ENCODE peak calls at places on chromosome 17, in eight cellular contexts. One of them, this sample, is unnamed.

GRCh38 chr17:81959362-81960129 is 1.4 kb downstream of the NOTUM start:
- DNase-seq in nephron progenitor cell: peak
- DNase-seq in NCI-H1694 treated with DMSO at 0.1 percent for 48 hours: peak
- DNase-seq in testis: peak
- DNase-seq in AML-193: peak
- DNase-seq in activated gamma-delta T cell treated with Interleukin-2 at 50 U/mL for 16 hours: peak
- DNase-seq in uterus: peak
- DNase-seq in germinal center: peak
- DNase-seq in this sample: no peak

GRCh38 chr17:57861000-57861736 is 11.3 kb upstream of the MRPS23 start:
- DNase-seq in AML-193: peak
- DNase-seq in activated gamma-delta T cell treated with Interleukin-2 at 50 U/mL for 16 hours: peak
- DNase-seq in nephron progenitor cell: peak
- DNase-seq in uterus: no peak
- DNase-seq in germinal center: peak
- DNase-seq in testis: peak
- DNase-seq in NCI-H1694 treated with DMSO at 0.1 percent for 48 hours: peak
- DNase-seq in this sample: peak

GRCh38 chr17:63701477-63702222 is 1.7 kb upstream of the LIMD2 start:
- DNase-seq in activated gamma-delta T cell treated with Interleukin-2 at 50 U/mL for 16 hours: peak
- DNase-seq in uterus: no peak
- DNase-seq in AML-193: peak
- DNase-seq in NCI-H1694 treated with DMSO at 0.1 percent for 48 hours: no peak
- DNase-seq in testis: peak
- DNase-seq in germinal center: peak
- DNase-seq in nephron progenitor cell: no peak
- DNase-seq in this sample: no peak

GRCh38 chr17:21549107-21549687 is 143.1 kb upstream of the KCNJ18 start:
- DNase-seq in NCI-H1694 treated with DMSO at 0.1 percent for 48 hours: no peak
- DNase-seq in germinal center: no peak
- DNase-seq in uterus: no peak
- DNase-seq in nephron progenitor cell: no peak
- DNase-seq in activated gamma-delta T cell treated with Interleukin-2 at 50 U/mL for 16 hours: no peak
- DNase-seq in testis: no peak
- DNase-seq in AML-193: no peak
- DNase-seq in this sample: no peak

GRCh38 chr17:56083475-56083874 is 69.8 kb upstream of the ANKFN1 start:
- DNase-seq in testis: no peak
- DNase-seq in activated gamma-delta T cell treated with Interleukin-2 at 50 U/mL for 16 hours: no peak
- DNase-seq in germinal center: no peak
- DNase-seq in NCI-H1694 treated with DMSO at 0.1 percent for 48 hours: no peak
- DNase-seq in AML-193: no peak
- DNase-seq in nephron progenitor cell: no peak
- DNase-seq in uterus: no peak
- DNase-seq in this sample: no peak

GRCh38 chr17:76995352-76996105 is 127.3 kb downstream of the MGAT5B start:
- DNase-seq in AML-193: no peak
- DNase-seq in testis: no peak
- DNase-seq in germinal center: no peak
- DNase-seq in uterus: no peak
- DNase-seq in activated gamma-delta T cell treated with Interleukin-2 at 50 U/mL for 16 hours: no peak
- DNase-seq in nephron progenitor cell: no peak
- DNase-seq in NCI-H1694 treated with DMSO at 0.1 percent for 48 hours: no peak
- DNase-seq in this sample: no peak

GRCh38 chr17:3738562-3739295 is 15.0 kb downstream of the HASPIN start:
- DNase-seq in uterus: no peak
- DNase-seq in nephron progenitor cell: peak
- DNase-seq in activated gamma-delta T cell treated with Interleukin-2 at 50 U/mL for 16 hours: peak
- DNase-seq in germinal center: peak
- DNase-seq in NCI-H1694 treated with DMSO at 0.1 percent for 48 hours: no peak
- DNase-seq in AML-193: no peak
- DNase-seq in testis: peak
- DNase-seq in this sample: no peak

GRCh38 chr17:77363821-77364361 is 223.1 kb downstream of the SEC14L1 start:
- DNase-seq in germinal center: no peak
- DNase-seq in activated gamma-delta T cell treated with Interleukin-2 at 50 U/mL for 16 hours: no peak
- DNase-seq in AML-193: no peak
- DNase-seq in testis: peak
- DNase-seq in NCI-H1694 treated with DMSO at 0.1 percent for 48 hours: no peak
- DNase-seq in nephron progenitor cell: no peak
- DNase-seq in uterus: peak
- DNase-seq in this sample: no peak

GRCh38 chr17:63309021-63309420 is 137.1 kb downstream of the CYB561 start:
- DNase-seq in NCI-H1694 treated with DMSO at 0.1 percent for 48 hours: no peak
- DNase-seq in germinal center: no peak
- DNase-seq in testis: no peak
- DNase-seq in nephron progenitor cell: no peak
- DNase-seq in uterus: no peak
- DNase-seq in activated gamma-delta T cell treated with Interleukin-2 at 50 U/mL for 16 hours: no peak
- DNase-seq in AML-193: no peak
- DNase-seq in this sample: no peak

GRCh38 chr17:76657505-76658386 is 14.2 kb upstream of the ST6GALNAC1 start:
- DNase-seq in nephron progenitor cell: no peak
- DNase-seq in activated gamma-delta T cell treated with Interleukin-2 at 50 U/mL for 16 hours: no peak
- DNase-seq in NCI-H1694 treated with DMSO at 0.1 percent for 48 hours: no peak
- DNase-seq in uterus: no peak
- DNase-seq in AML-193: no peak
- DNase-seq in testis: no peak
- DNase-seq in germinal center: no peak
- DNase-seq in this sample: no peak

GRCh38 chr17:58918072-58918471 is 162.4 kb downstream of the PPM1E start:
- DNase-seq in germinal center: no peak
- DNase-seq in NCI-H1694 treated with DMSO at 0.1 percent for 48 hours: no peak
- DNase-seq in activated gamma-delta T cell treated with Interleukin-2 at 50 U/mL for 16 hours: no peak
- DNase-seq in uterus: no peak
- DNase-seq in testis: no peak
- DNase-seq in AML-193: no peak
- DNase-seq in nephron progenitor cell: no peak
- DNase-seq in this sample: no peak

GRCh38 chr17:16952401-16952800 is 19.5 kb downstream of the TNFRSF13B start:
- DNase-seq in germinal center: no peak
- DNase-seq in activated gamma-delta T cell treated with Interleukin-2 at 50 U/mL for 16 hours: no peak
- DNase-seq in uterus: no peak
- DNase-seq in AML-193: no peak
- DNase-seq in NCI-H1694 treated with DMSO at 0.1 percent for 48 hours: no peak
- DNase-seq in nephron progenitor cell: no peak
- DNase-seq in testis: peak
- DNase-seq in this sample: no peak

GRCh38 chr17:45096141-45096540 is 35.0 kb downstream of the NMT1 start:
- DNase-seq in testis: no peak
- DNase-seq in germinal center: peak
- DNase-seq in nephron progenitor cell: no peak
- DNase-seq in AML-193: peak
- DNase-seq in NCI-H1694 treated with DMSO at 0.1 percent for 48 hours: peak
- DNase-seq in activated gamma-delta T cell treated with Interleukin-2 at 50 U/mL for 16 hours: no peak
- DNase-seq in uterus: no peak
- DNase-seq in this sample: peak

GRCh38 chr17:58680038-58680369 is 11.8 kb downstream of the TEX14 start:
- DNase-seq in germinal center: no peak
- DNase-seq in activated gamma-delta T cell treated with Interleukin-2 at 50 U/mL for 16 hours: no peak
- DNase-seq in AML-193: no peak
- DNase-seq in uterus: no peak
- DNase-seq in NCI-H1694 treated with DMSO at 0.1 percent for 48 hours: no peak
- DNase-seq in nephron progenitor cell: no peak
- DNase-seq in testis: no peak
- DNase-seq in this sample: no peak

GRCh38 chr17:81832608-81833159 is 407 bp downstream of the MCRIP1 start:
- DNase-seq in uterus: no peak
- DNase-seq in NCI-H1694 treated with DMSO at 0.1 percent for 48 hours: no peak
- DNase-seq in testis: peak
- DNase-seq in activated gamma-delta T cell treated with Interleukin-2 at 50 U/mL for 16 hours: peak
- DNase-seq in germinal center: no peak
- DNase-seq in nephron progenitor cell: no peak
- DNase-seq in AML-193: no peak
- DNase-seq in this sample: no peak

GRCh38 chr17:17792551-17793377 is 44.0 kb downstream of the SREBF1 start:
- DNase-seq in nephron progenitor cell: no peak
- DNase-seq in germinal center: no peak
- DNase-seq in testis: peak
- DNase-seq in AML-193: no peak
- DNase-seq in uterus: peak
- DNase-seq in activated gamma-delta T cell treated with Interleukin-2 at 50 U/mL for 16 hours: peak
- DNase-seq in NCI-H1694 treated with DMSO at 0.1 percent for 48 hours: peak
- DNase-seq in this sample: no peak

GRCh38 chr17:76935331-76935730 is 67.1 kb downstream of the MGAT5B start:
- DNase-seq in uterus: no peak
- DNase-seq in AML-193: no peak
- DNase-seq in activated gamma-delta T cell treated with Interleukin-2 at 50 U/mL for 16 hours: no peak
- DNase-seq in nephron progenitor cell: no peak
- DNase-seq in testis: no peak
- DNase-seq in NCI-H1694 treated with DMSO at 0.1 percent for 48 hours: no peak
- DNase-seq in germinal center: no peak
- DNase-seq in this sample: no peak

GRCh38 chr17:17325228-17325627 is 22.1 kb downstream of the NT5M start:
- DNase-seq in NCI-H1694 treated with DMSO at 0.1 percent for 48 hours: no peak
- DNase-seq in AML-193: no peak
- DNase-seq in germinal center: no peak
- DNase-seq in activated gamma-delta T cell treated with Interleukin-2 at 50 U/mL for 16 hours: no peak
- DNase-seq in nephron progenitor cell: no peak
- DNase-seq in testis: no peak
- DNase-seq in uterus: no peak
- DNase-seq in this sample: no peak

GRCh38 chr17:73646409-73647305 is 2.4 kb upstream of the SDK2 start:
- DNase-seq in germinal center: peak
- DNase-seq in activated gamma-delta T cell treated with Interleukin-2 at 50 U/mL for 16 hours: peak
- DNase-seq in nephron progenitor cell: peak
- DNase-seq in testis: no peak
- DNase-seq in AML-193: peak
- DNase-seq in NCI-H1694 treated with DMSO at 0.1 percent for 48 hours: peak
- DNase-seq in uterus: no peak
- DNase-seq in this sample: no peak

GRCh38 chr17:66673668-66674276 is 161.1 kb upstream of the CACNG5 start:
- DNase-seq in testis: peak
- DNase-seq in germinal center: peak
- DNase-seq in uterus: peak
- DNase-seq in AML-193: no peak
- DNase-seq in NCI-H1694 treated with DMSO at 0.1 percent for 48 hours: no peak
- DNase-seq in activated gamma-delta T cell treated with Interleukin-2 at 50 U/mL for 16 hours: peak
- DNase-seq in nephron progenitor cell: peak
- DNase-seq in this sample: peak

GRCh38 chr17:55302407-55302787 is 37.6 kb downstream of the HLF start:
- DNase-seq in uterus: no peak
- DNase-seq in NCI-H1694 treated with DMSO at 0.1 percent for 48 hours: no peak
- DNase-seq in activated gamma-delta T cell treated with Interleukin-2 at 50 U/mL for 16 hours: no peak
- DNase-seq in AML-193: no peak
- DNase-seq in nephron progenitor cell: no peak
- DNase-seq in testis: no peak
- DNase-seq in germinal center: no peak
- DNase-seq in this sample: no peak

GRCh38 chr17:55720917-55721836 is 1.5 kb downstream of the TMEM100 start:
- DNase-seq in NCI-H1694 treated with DMSO at 0.1 percent for 48 hours: no peak
- DNase-seq in activated gamma-delta T cell treated with Interleukin-2 at 50 U/mL for 16 hours: no peak
- DNase-seq in AML-193: no peak
- DNase-seq in germinal center: no peak
- DNase-seq in uterus: no peak
- DNase-seq in testis: no peak
- DNase-seq in nephron progenitor cell: no peak
- DNase-seq in this sample: no peak

GRCh38 chr17:65556014-65556909 is 5.2 kb downstream of the AXIN2 start:
- DNase-seq in AML-193: peak
- DNase-seq in germinal center: peak
- DNase-seq in NCI-H1694 treated with DMSO at 0.1 percent for 48 hours: peak
- DNase-seq in nephron progenitor cell: peak
- DNase-seq in testis: peak
- DNase-seq in uterus: peak
- DNase-seq in activated gamma-delta T cell treated with Interleukin-2 at 50 U/mL for 16 hours: peak
- DNase-seq in this sample: peak

GRCh38 chr17:81652901-81653771 is 3.2 kb downstream of the PDE6G start:
- DNase-seq in NCI-H1694 treated with DMSO at 0.1 percent for 48 hours: no peak
- DNase-seq in testis: no peak
- DNase-seq in nephron progenitor cell: peak
- DNase-seq in activated gamma-delta T cell treated with Interleukin-2 at 50 U/mL for 16 hours: peak
- DNase-seq in germinal center: no peak
- DNase-seq in AML-193: no peak
- DNase-seq in uterus: no peak
- DNase-seq in this sample: no peak

GRCh38 chr17:4545217-4545951 is 9.8 kb downstream of the MYBBP1A start:
- DNase-seq in germinal center: no peak
- DNase-seq in AML-193: no peak
- DNase-seq in testis: no peak
- DNase-seq in nephron progenitor cell: no peak
- DNase-seq in activated gamma-delta T cell treated with Interleukin-2 at 50 U/mL for 16 hours: no peak
- DNase-seq in uterus: no peak
- DNase-seq in NCI-H1694 treated with DMSO at 0.1 percent for 48 hours: no peak
- DNase-seq in this sample: no peak

GRCh38 chr17:9120471-9120870 is 99.2 kb downstream of the NTN1 start:
- DNase-seq in NCI-H1694 treated with DMSO at 0.1 percent for 48 hours: peak
- DNase-seq in germinal center: peak
- DNase-seq in AML-193: no peak
- DNase-seq in testis: peak
- DNase-seq in uterus: no peak
- DNase-seq in nephron progenitor cell: peak
- DNase-seq in activated gamma-delta T cell treated with Interleukin-2 at 50 U/mL for 16 hours: no peak
- DNase-seq in this sample: no peak

GRCh38 chr17:1779571-1780074 is 17.8 kb downstream of the SERPINF1 start:
- DNase-seq in germinal center: no peak
- DNase-seq in activated gamma-delta T cell treated with Interleukin-2 at 50 U/mL for 16 hours: no peak
- DNase-seq in NCI-H1694 treated with DMSO at 0.1 percent for 48 hours: peak
- DNase-seq in testis: peak
- DNase-seq in nephron progenitor cell: no peak
- DNase-seq in AML-193: no peak
- DNase-seq in uterus: peak
- DNase-seq in this sample: peak

GRCh38 chr17:8463089-8463488 is 27.4 kb downstream of the NDEL1 start:
- DNase-seq in germinal center: no peak
- DNase-seq in testis: no peak
- DNase-seq in uterus: no peak
- DNase-seq in NCI-H1694 treated with DMSO at 0.1 percent for 48 hours: no peak
- DNase-seq in nephron progenitor cell: no peak
- DNase-seq in AML-193: no peak
- DNase-seq in activated gamma-delta T cell treated with Interleukin-2 at 50 U/mL for 16 hours: no peak
- DNase-seq in this sample: no peak

GRCh38 chr17:81601525-81602120 is 35.3 kb downstream of the NPLOC4 start:
- DNase-seq in activated gamma-delta T cell treated with Interleukin-2 at 50 U/mL for 16 hours: peak
- DNase-seq in AML-193: peak
- DNase-seq in germinal center: peak
- DNase-seq in testis: peak
- DNase-seq in uterus: no peak
- DNase-seq in NCI-H1694 treated with DMSO at 0.1 percent for 48 hours: peak
- DNase-seq in nephron progenitor cell: peak
- DNase-seq in this sample: peak